ENCODE peak calls at places on chromosomes 13 and 19, in eight cellular contexts. W, A, Z, N, O, U, R and S are unnamed samples.

GRCh38 chr19:34232566-34233481 is 21.5 kb upstream of the GARRE1 start:
- DNase-seq in Z (no peak), U (peak), A (peak), R (peak), N (no peak), W (no peak), O (peak), S (no peak)

GRCh38 chr13:102347490-102347889 is 54.4 kb downstream of the FGF14 start:
- DNase-seq in R (no peak), N (no peak), A (no peak), Z (no peak), O (no peak), U (no peak), W (no peak), S (no peak)

GRCh38 chr13:47215741-47216140 is 318.9 kb upstream of the HTR2A start:
- DNase-seq in Z (no peak), A (peak), R (no peak), U (peak), W (no peak), O (no peak), N (no peak), S (no peak)

GRCh38 chr19:33438987-33439781 is 65.7 kb downstream of the CEBPG start:
- DNase-seq in U (no peak), R (peak), N (no peak), W (no peak), O (no peak), A (no peak), Z (no peak), S (no peak)

GRCh38 chr13:37127706-37128241 is 22.3 kb upstream of the CSNK1A1L start:
- DNase-seq in A (no peak), U (no peak), Z (no peak), W (no peak), O (no peak), R (no peak), N (no peak), S (no peak)

GRCh38 chr13:75544681-75545333 is 4.8 kb upstream of the UCHL3 start:
- DNase-seq in R (no peak), W (no peak), A (no peak), U (peak), N (no peak), O (peak), Z (no peak), S (no peak)

GRCh38 chr13:31860002-31860401 is 120.7 kb downstream of the RXFP2 start:
- DNase-seq in R (peak), Z (no peak), U (no peak), O (no peak), N (no peak), W (no peak), A (no peak), S (no peak)

GRCh38 chr13:50140153-50140552 is 124.9 kb downstream of the KCNRG start:
- DNase-seq in N (no peak), W (no peak), A (no peak), R (no peak), U (no peak), Z (no peak), O (no peak), S (no peak)

GRCh38 chr13:91185294-91185863 is 162.1 kb upstream of the MIR17HG start:
- DNase-seq in W (no peak), N (no peak), R (no peak), U (no peak), A (no peak), Z (no peak), O (peak), S (no peak)

GRCh38 chr13:49731766-49732165 is 40.5 kb upstream of the EBPL start:
- DNase-seq in A (no peak), U (peak), N (no peak), Z (no peak), O (no peak), W (no peak), R (no peak), S (no peak)

GRCh38 chr19:19342086-19343015 is 21.7 kb downstream of the MAU2 start:
- DNase-seq in R (peak), O (peak), U (no peak), W (peak), N (no peak), A (no peak), Z (no peak), S (peak)

GRCh38 chr19:52991484-52991883 is 22.2 kb upstream of the ERVV-1 start:
- DNase-seq in W (no peak), R (no peak), U (peak), A (peak), N (no peak), Z (no peak), O (no peak), S (no peak)

GRCh38 chr13:72221276-72221962 is 354.4 kb upstream of the DACH1 start:
- DNase-seq in A (peak), O (peak), R (no peak), Z (no peak), W (no peak), N (no peak), U (no peak), S (no peak)

GRCh38 chr19:19170053-19170945 is at the start of gene MEF2B:
- DNase-seq in R (peak), U (no peak), O (peak), A (no peak), W (peak), Z (peak), N (peak), S (peak)

GRCh38 chr13:111636271-111636670 is 315.8 kb downstream of the TEX29 start:
- DNase-seq in N (no peak), Z (no peak), W (no peak), U (no peak), R (no peak), O (no peak), A (no peak), S (no peak)

GRCh38 chr19:41876847-41877489 is at the start of gene CD79A:
- DNase-seq in Z (peak), N (no peak), O (peak), W (no peak), U (no peak), A (no peak), R (peak), S (no peak)

GRCh38 chr13:27424246-27425150 is at the start of gene GTF3A:
- DNase-seq in N (peak), W (peak), R (peak), O (peak), A (peak), Z (peak), U (peak), S (peak)

GRCh38 chr13:105665284-105665683 is 870.2 kb downstream of the EFNB2 start:
- DNase-seq in N (no peak), U (peak), R (no peak), Z (no peak), O (no peak), A (peak), W (no peak), S (no peak)

GRCh38 chr19:29685326-29685725 is 20.1 kb downstream of the PLEKHF1 start:
- DNase-seq in W (no peak), A (no peak), N (no peak), Z (no peak), R (peak), U (no peak), O (no peak), S (no peak)

GRCh38 chr13:108155185-108156106 is 59.9 kb downstream of the LIG4 start:
- DNase-seq in Z (no peak), W (peak), O (peak), N (peak), R (no peak), A (peak), U (peak), S (peak)

GRCh38 chr13:45501175-45501526 is 36.4 kb downstream of the COG3 start:
- DNase-seq in A (no peak), O (no peak), U (no peak), N (no peak), Z (no peak), R (no peak), W (no peak), S (no peak)
- TF ChIP-seq CTCF in A (no peak), O (no peak), U (no peak), N (no peak), Z (no peak), R (no peak), W (no peak), S (no peak)

DNA sequence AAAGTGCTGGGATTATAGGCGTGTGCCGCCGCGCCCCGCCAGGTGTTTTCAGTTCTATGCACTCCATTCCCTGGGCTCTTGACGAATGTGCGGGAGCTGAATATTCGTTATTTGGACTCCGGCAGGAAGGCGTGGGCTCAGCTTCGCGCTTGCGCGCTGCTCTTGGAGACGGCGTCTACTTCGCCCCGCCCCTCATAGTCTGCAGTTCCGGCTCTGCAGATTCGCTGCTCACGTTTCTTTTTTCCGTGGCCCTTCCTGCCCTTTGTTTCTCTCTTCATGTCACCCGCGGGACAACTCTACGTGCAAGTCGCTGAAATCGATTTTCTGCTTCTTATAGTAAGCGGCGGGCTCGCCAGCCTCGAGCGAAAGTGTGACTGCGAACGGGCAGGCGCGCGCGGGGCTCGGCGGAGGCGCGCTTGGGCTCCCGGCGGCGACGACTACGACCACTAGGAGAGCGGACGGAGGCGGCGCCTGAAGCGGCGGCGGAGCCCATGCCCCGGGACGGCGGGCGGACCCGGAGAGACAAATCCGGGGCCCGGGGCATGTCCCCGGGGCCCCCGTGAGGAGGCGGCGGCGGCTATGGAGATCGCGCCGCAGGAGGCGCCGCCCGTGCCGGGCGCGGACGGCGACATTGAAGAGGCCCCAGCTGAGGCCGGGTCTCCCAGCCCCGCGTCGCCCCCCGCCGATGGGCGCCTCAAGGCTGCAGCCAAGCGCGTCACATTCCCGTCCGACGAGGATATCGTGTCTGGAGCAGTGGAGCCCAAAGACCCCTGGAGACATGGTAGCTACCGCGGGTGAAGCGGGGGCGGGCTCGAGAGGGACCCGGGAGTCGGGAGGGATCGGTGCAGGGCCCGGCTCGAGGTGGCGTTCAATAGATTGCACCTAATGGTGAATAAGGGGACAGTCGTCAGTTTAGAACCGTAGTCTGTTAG is at the start of gene PPP1R37:
- DNase-seq in U (peak), A (peak), N (peak), O (peak), Z (peak), W (peak), R (peak), S (peak)
- TF ChIP-seq CTCF in U (peak), A (peak), N (peak), O (no peak), Z (no peak), W (no peak), R (peak), S (peak)

GRCh38 chr19:13038306-13039210 is 43.3 kb downstream of the NFIX start:
- DNase-seq in A (no peak), O (no peak), U (no peak), N (no peak), W (no peak), R (no peak), Z (no peak), S (no peak)
- TF ChIP-seq CTCF in A (peak), O (peak), U (no peak), N (no peak), W (no peak), R (peak), Z (peak), S (no peak)

DNA sequence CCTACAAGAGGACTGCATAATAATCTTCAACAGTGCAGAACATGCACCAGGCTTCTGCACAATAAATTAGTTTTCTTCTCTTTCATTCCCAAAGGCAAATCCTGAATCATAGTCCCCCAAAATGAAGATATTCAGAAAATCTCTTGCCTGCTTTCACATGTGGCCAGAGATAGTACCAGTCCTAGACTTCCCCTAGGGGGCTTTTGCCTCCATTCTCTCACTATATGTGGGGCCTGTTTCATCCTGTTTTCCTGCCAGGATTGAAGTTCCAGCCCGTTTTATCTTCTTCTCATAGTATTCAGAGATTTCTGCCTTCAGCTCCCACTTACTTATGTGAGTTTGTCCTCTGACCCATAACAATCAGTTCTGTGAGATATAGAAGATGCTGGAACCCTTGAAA is 421.8 kb upstream of the PCDH9 start:
- DNase-seq in U (no peak), Z (no peak), W (no peak), N (no peak), R (no peak), O (no peak), A (no peak), S (no peak)
- TF ChIP-seq CTCF in U (no peak), Z (no peak), W (no peak), N (no peak), R (no peak), O (no peak), A (no peak), S (no peak)

GRCh38 chr19:4609878-4610511 is 29.3 kb upstream of the TNFAIP8L1 start:
- DNase-seq in N (no peak), R (no peak), O (peak), A (no peak), Z (no peak), U (no peak), W (no peak), S (no peak)

GRCh38 chr19:4602915-4603314 is 36.4 kb upstream of the TNFAIP8L1 start:
- DNase-seq in W (no peak), N (no peak), Z (no peak), R (no peak), U (no peak), A (no peak), O (no peak), S (no peak)

GRCh38 chr19:4604912-4605311 is 34.4 kb upstream of the TNFAIP8L1 start:
- DNase-seq in A (no peak), O (no peak), N (no peak), W (no peak), Z (no peak), R (no peak), U (no peak), S (no peak)

GRCh38 chr19:4606181-4606580 is 33.1 kb upstream of the TNFAIP8L1 start:
- DNase-seq in A (no peak), U (no peak), N (no peak), W (no peak), O (no peak), Z (no peak), R (no peak), S (no peak)

GRCh38 chr19:4606921-4607678 is 32.2 kb upstream of the TNFAIP8L1 start:
- DNase-seq in N (no peak), U (no peak), R (peak), W (no peak), Z (no peak), O (no peak), A (no peak), S (peak)
- TF ChIP-seq CTCF in N (no peak), U (no peak), R (no peak), W (no peak), Z (no peak), O (no peak), A (peak), S (no peak)

GRCh38 chr19:35281303-35281702 is 1.0 kb upstream of the HAMP start:
- DNase-seq in U (no peak), R (no peak), A (no peak), N (no peak), W (no peak), Z (no peak), O (no peak), S (no peak)

GRCh38 chr19:35276706-35277281 is 5.5 kb upstream of the HAMP start:
- DNase-seq in A (no peak), R (no peak), W (no peak), Z (no peak), N (no peak), O (no peak), U (no peak), S (no peak)

GRCh38 chr19:35279374-35279773 is 3.0 kb upstream of the HAMP start:
- DNase-seq in N (no peak), Z (no peak), R (no peak), W (no peak), A (no peak), U (no peak), O (no peak), S (no peak)

GRCh38 chr19:35279985-35280821 is 2.1 kb upstream of the HAMP start:
- DNase-seq in A (no peak), U (no peak), O (no peak), R (no peak), W (no peak), N (no peak), Z (no peak), S (no peak)

GRCh38 chr19:35278578-35279284 is 3.6 kb upstream of the HAMP start:
- DNase-seq in A (no peak), Z (no peak), U (no peak), R (no peak), W (no peak), N (no peak), O (no peak), S (no peak)
- TF ChIP-seq CTCF in A (no peak), Z (no peak), U (no peak), R (no peak), W (no peak), N (no peak), O (no peak), S (no peak)

DNA sequence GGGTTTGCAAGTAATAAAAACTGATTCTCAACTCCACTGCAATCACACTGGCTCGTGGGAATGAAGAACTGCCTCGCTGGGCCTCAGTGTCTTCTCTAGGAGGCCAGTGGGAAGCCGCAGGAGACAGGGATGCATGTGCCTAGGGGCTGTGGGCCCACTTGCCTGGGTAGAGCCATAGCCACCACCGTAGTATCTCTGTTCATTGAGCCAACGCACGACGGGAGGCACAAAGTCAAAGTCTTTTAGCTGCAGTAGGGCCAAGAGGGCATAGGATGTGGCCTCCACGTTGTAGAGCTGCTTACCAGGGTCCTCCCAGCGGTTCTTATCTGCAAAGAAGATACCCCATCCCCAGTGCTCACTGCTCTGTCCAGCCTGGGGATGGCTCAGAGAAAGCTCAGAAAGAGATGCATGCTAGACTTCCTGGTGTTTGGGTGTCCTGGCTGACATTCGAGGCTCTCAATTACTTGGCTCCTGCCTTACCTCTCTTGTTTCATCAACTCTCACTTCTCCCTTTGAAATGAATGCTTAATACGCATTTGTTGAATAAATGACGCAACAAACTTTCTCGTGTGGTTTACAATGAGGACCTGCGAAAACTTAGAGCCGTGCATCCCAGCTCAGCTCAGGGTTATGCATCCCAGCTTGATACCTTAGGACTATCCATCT is 16.1 kb upstream of the TNFSF14 start:
- DNase-seq in Z (no peak), W (no peak), U (no peak), R (no peak), O (no peak), N (no peak), A (no peak), S (no peak)
- TF ChIP-seq CTCF in Z (no peak), W (no peak), U (no peak), R (no peak), O (no peak), N (no peak), A (no peak), S (no peak)

GRCh38 chr13:76884167-76884566 is 2.0 kb downstream of the KCTD12 start:
- DNase-seq in R (peak), U (no peak), N (no peak), W (peak), A (no peak), Z (peak), O (peak), S (no peak)
- TF ChIP-seq CTCF in R (no peak), U (peak), N (no peak), W (no peak), A (peak), Z (peak), O (no peak), S (peak)

DNA sequence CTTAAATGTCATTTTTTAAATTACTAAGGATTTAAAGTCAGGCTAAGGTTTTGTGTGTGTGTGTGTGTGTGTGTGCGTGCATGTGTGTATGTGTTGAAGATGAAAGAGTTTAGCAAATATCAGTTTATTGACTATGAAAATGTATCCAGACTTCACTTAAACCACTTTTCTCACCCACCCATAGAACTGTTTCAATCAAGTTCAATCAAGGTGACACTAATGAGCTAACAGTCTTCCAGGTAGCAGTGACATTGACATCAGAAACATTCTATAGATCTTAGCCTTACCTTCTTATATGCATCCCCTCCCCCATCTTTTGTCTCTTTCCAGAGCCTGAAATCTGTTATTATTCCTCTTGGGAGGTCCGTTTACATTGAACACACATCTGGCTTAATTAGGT is 480.3 kb upstream of the SGCG start:
- DNase-seq in W (no peak), A (no peak), N (no peak), U (no peak), R (no peak), O (no peak), Z (no peak), S (no peak)
- TF ChIP-seq CTCF in W (no peak), A (no peak), N (no peak), U (no peak), R (no peak), O (no peak), Z (no peak), S (no peak)

GRCh38 chr13:44437356-44438233 is 64.0 kb downstream of the SERP2 start:
- DNase-seq in U (no peak), W (no peak), O (peak), N (no peak), A (no peak), Z (no peak), R (no peak), S (no peak)
- TF ChIP-seq CTCF in U (peak), W (no peak), O (no peak), N (peak), A (no peak), Z (peak), R (peak), S (peak)